ENCODE peak calls at places on chromosomes 7 and 10, in six cellular contexts. One of them, this sample, is unnamed.

GRCh38 chr10:77592510-77592909 is 45.1 kb downstream of the KCNMA1 start:
- DNase-seq in spleen: no peak
- DNase-seq in fibroblast of mammary gland: no peak
- DNase-seq in right lobe of liver: no peak
- DNase-seq in OCI-LY7: no peak
- DNase-seq in cardiac muscle cell: no peak
- DNase-seq in this sample: no peak

GRCh38 chr10:111344804-111345203 is 268.0 kb downstream of the ADRA2A start:
- DNase-seq in right lobe of liver: no peak
- DNase-seq in cardiac muscle cell: peak
- DNase-seq in OCI-LY7: peak
- DNase-seq in spleen: no peak
- DNase-seq in fibroblast of mammary gland: no peak
- DNase-seq in this sample: no peak

GRCh38 chr7:129514683-129515082 is 12.4 kb downstream of the SMKR1 start:
- DNase-seq in spleen: no peak
- DNase-seq in cardiac muscle cell: no peak
- DNase-seq in right lobe of liver: no peak
- DNase-seq in fibroblast of mammary gland: peak
- DNase-seq in OCI-LY7: no peak
- DNase-seq in this sample: no peak

GRCh38 chr10:51462076-51462779 is 237.2 kb downstream of the CSTF2T start:
- DNase-seq in cardiac muscle cell: no peak
- DNase-seq in fibroblast of mammary gland: peak
- DNase-seq in OCI-LY7: no peak
- DNase-seq in spleen: no peak
- DNase-seq in right lobe of liver: no peak
- DNase-seq in this sample: no peak

GRCh38 chr10:74177140-74177677 is 26.2 kb downstream of the ADK start:
- DNase-seq in OCI-LY7: peak
- DNase-seq in spleen: peak
- DNase-seq in fibroblast of mammary gland: peak
- DNase-seq in cardiac muscle cell: no peak
- DNase-seq in right lobe of liver: peak
- DNase-seq in this sample: peak

GRCh38 chr10:90075995-90076394 is 374.6 kb downstream of the KIF20B start:
- DNase-seq in cardiac muscle cell: no peak
- DNase-seq in right lobe of liver: no peak
- DNase-seq in OCI-LY7: no peak
- DNase-seq in fibroblast of mammary gland: no peak
- DNase-seq in spleen: no peak
- DNase-seq in this sample: no peak

GRCh38 chr10:43188702-43189101 is 50.5 kb downstream of the CSGALNACT2 start:
- DNase-seq in spleen: no peak
- DNase-seq in fibroblast of mammary gland: peak
- DNase-seq in cardiac muscle cell: no peak
- DNase-seq in OCI-LY7: no peak
- DNase-seq in right lobe of liver: no peak
- DNase-seq in this sample: no peak

GRCh38 chr10:89213191-89213808 is 6.2 kb upstream of the CH25H start:
- DNase-seq in OCI-LY7: peak
- DNase-seq in cardiac muscle cell: peak
- DNase-seq in right lobe of liver: no peak
- DNase-seq in fibroblast of mammary gland: peak
- DNase-seq in spleen: no peak
- DNase-seq in this sample: no peak

GRCh38 chr10:129193148-129193547 is 273.9 kb upstream of the MGMT start:
- DNase-seq in fibroblast of mammary gland: peak
- DNase-seq in spleen: no peak
- DNase-seq in right lobe of liver: no peak
- DNase-seq in OCI-LY7: no peak
- DNase-seq in cardiac muscle cell: no peak
- DNase-seq in this sample: no peak

GRCh38 chr10:64486149-64486548 is 964.9 kb downstream of the REEP3 start:
- DNase-seq in spleen: no peak
- DNase-seq in fibroblast of mammary gland: peak
- DNase-seq in cardiac muscle cell: no peak
- DNase-seq in OCI-LY7: no peak
- DNase-seq in right lobe of liver: no peak
- DNase-seq in this sample: no peak

GRCh38 chr10:126130291-126130710 is 233.9 kb downstream of the FANK1 start:
- DNase-seq in cardiac muscle cell: no peak
- DNase-seq in right lobe of liver: no peak
- DNase-seq in fibroblast of mammary gland: peak
- DNase-seq in spleen: no peak
- DNase-seq in OCI-LY7: no peak
- DNase-seq in this sample: no peak

GRCh38 chr7:155955367-155955635 is 143.0 kb upstream of the SHH start:
- DNase-seq in OCI-LY7: no peak
- DNase-seq in spleen: no peak
- DNase-seq in fibroblast of mammary gland: no peak
- DNase-seq in right lobe of liver: no peak
- DNase-seq in cardiac muscle cell: no peak
- DNase-seq in this sample: no peak

GRCh38 chr10:71473671-71474599 is 77.2 kb downstream of the CDH23 start:
- DNase-seq in spleen: peak
- DNase-seq in right lobe of liver: peak
- DNase-seq in fibroblast of mammary gland: no peak
- DNase-seq in cardiac muscle cell: no peak
- DNase-seq in OCI-LY7: no peak
- DNase-seq in this sample: no peak
- TF ChIP-seq CTCF in spleen: no peak
- TF ChIP-seq CTCF in right lobe of liver: no peak
- TF ChIP-seq CTCF in fibroblast of mammary gland: no peak
- TF ChIP-seq CTCF in cardiac muscle cell: no peak
- TF ChIP-seq CTCF in OCI-LY7: no peak
- TF ChIP-seq CTCF in this sample: no peak

GRCh38 chr7:50333266-50333665 is 28.8 kb downstream of the IKZF1 start:
- DNase-seq in right lobe of liver: no peak
- DNase-seq in OCI-LY7: peak
- DNase-seq in cardiac muscle cell: peak
- DNase-seq in fibroblast of mammary gland: no peak
- DNase-seq in spleen: peak
- DNase-seq in this sample: no peak

GRCh38 chr7:50335230-50335794 is 30.8 kb downstream of the IKZF1 start:
- DNase-seq in cardiac muscle cell: no peak
- DNase-seq in OCI-LY7: no peak
- DNase-seq in right lobe of liver: no peak
- DNase-seq in spleen: no peak
- DNase-seq in fibroblast of mammary gland: no peak
- DNase-seq in this sample: no peak

GRCh38 chr7:50335795-50336754 is 31.6 kb downstream of the IKZF1 start:
- DNase-seq in OCI-LY7: peak
- DNase-seq in fibroblast of mammary gland: no peak
- DNase-seq in right lobe of liver: no peak
- DNase-seq in cardiac muscle cell: no peak
- DNase-seq in spleen: peak
- DNase-seq in this sample: no peak

GRCh38 chr7:50332241-50333176 is 28.0 kb downstream of the IKZF1 start:
- DNase-seq in OCI-LY7: no peak
- DNase-seq in right lobe of liver: no peak
- DNase-seq in fibroblast of mammary gland: no peak
- DNase-seq in cardiac muscle cell: peak
- DNase-seq in spleen: no peak
- DNase-seq in this sample: no peak

GRCh38 chr7:50334341-50334994 is 30.0 kb downstream of the IKZF1 start:
- DNase-seq in spleen: no peak
- DNase-seq in fibroblast of mammary gland: no peak
- DNase-seq in right lobe of liver: no peak
- DNase-seq in OCI-LY7: no peak
- DNase-seq in cardiac muscle cell: no peak
- DNase-seq in this sample: no peak
- H3K4me3 ChIP-seq in spleen: no peak
- H3K4me3 ChIP-seq in fibroblast of mammary gland: no peak
- H3K4me3 ChIP-seq in right lobe of liver: no peak
- H3K4me3 ChIP-seq in OCI-LY7: no peak
- H3K4me3 ChIP-seq in cardiac muscle cell: no peak
- H3K4me3 ChIP-seq in this sample: no peak

DNA sequence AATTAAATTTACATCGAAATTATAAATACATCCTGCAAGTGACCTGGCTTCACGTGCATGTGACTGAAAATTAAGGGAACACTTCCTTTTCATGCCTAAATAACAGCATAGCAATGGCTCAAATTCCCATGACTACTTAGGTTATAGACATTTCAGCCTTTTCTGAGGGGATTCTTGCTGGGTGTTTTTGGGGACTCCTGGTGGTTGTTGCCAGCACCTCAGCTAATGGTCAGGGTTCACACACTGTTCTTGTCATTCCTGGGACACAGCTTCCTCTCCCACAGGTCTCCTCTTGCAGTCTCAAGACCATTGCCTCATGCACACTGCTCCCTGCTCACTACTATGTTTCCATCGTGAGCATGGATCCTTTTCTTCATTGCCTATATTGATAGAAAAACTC is 148.9 kb upstream of the GLI3 start:
- DNase-seq in OCI-LY7: no peak
- DNase-seq in right lobe of liver: no peak
- DNase-seq in cardiac muscle cell: no peak
- DNase-seq in fibroblast of mammary gland: no peak
- DNase-seq in spleen: no peak
- DNase-seq in this sample: no peak
- TF ChIP-seq CTCF in OCI-LY7: peak
- TF ChIP-seq CTCF in right lobe of liver: no peak
- TF ChIP-seq CTCF in cardiac muscle cell: peak
- TF ChIP-seq CTCF in fibroblast of mammary gland: peak
- TF ChIP-seq CTCF in spleen: no peak
- TF ChIP-seq CTCF in this sample: no peak

GRCh38 chr7:149866139-149866785 is 7.5 kb upstream of the ATP6V0E2 start:
- DNase-seq in OCI-LY7: no peak
- DNase-seq in right lobe of liver: no peak
- DNase-seq in fibroblast of mammary gland: no peak
- DNase-seq in spleen: no peak
- DNase-seq in cardiac muscle cell: no peak
- DNase-seq in this sample: no peak

GRCh38 chr7:149863500-149863899 is 10.3 kb upstream of the ATP6V0E2 start:
- DNase-seq in cardiac muscle cell: no peak
- DNase-seq in fibroblast of mammary gland: no peak
- DNase-seq in spleen: no peak
- DNase-seq in OCI-LY7: no peak
- DNase-seq in right lobe of liver: no peak
- DNase-seq in this sample: no peak

GRCh38 chr7:149864023-149864422 is 9.7 kb upstream of the ATP6V0E2 start:
- DNase-seq in cardiac muscle cell: no peak
- DNase-seq in right lobe of liver: no peak
- DNase-seq in fibroblast of mammary gland: no peak
- DNase-seq in OCI-LY7: no peak
- DNase-seq in spleen: no peak
- DNase-seq in this sample: no peak

GRCh38 chr7:149865437-149865836 is 8.3 kb upstream of the ATP6V0E2 start:
- DNase-seq in right lobe of liver: no peak
- DNase-seq in spleen: peak
- DNase-seq in cardiac muscle cell: no peak
- DNase-seq in fibroblast of mammary gland: no peak
- DNase-seq in OCI-LY7: peak
- DNase-seq in this sample: no peak

GRCh38 chr7:149864751-149865150 is 9.0 kb upstream of the ATP6V0E2 start:
- DNase-seq in right lobe of liver: no peak
- DNase-seq in spleen: no peak
- DNase-seq in fibroblast of mammary gland: no peak
- DNase-seq in OCI-LY7: no peak
- DNase-seq in cardiac muscle cell: no peak
- DNase-seq in this sample: no peak
- H3K4me3 ChIP-seq in right lobe of liver: no peak
- H3K4me3 ChIP-seq in spleen: no peak
- H3K4me3 ChIP-seq in fibroblast of mammary gland: no peak
- H3K4me3 ChIP-seq in OCI-LY7: no peak
- H3K4me3 ChIP-seq in cardiac muscle cell: no peak
- H3K4me3 ChIP-seq in this sample: no peak

GRCh38 chr10:31679931-31680330 is 248.7 kb downstream of the ARHGAP12 start:
- DNase-seq in right lobe of liver: no peak
- DNase-seq in OCI-LY7: no peak
- DNase-seq in cardiac muscle cell: no peak
- DNase-seq in spleen: no peak
- DNase-seq in fibroblast of mammary gland: peak
- DNase-seq in this sample: no peak
- TF ChIP-seq CTCF in right lobe of liver: no peak
- TF ChIP-seq CTCF in OCI-LY7: no peak
- TF ChIP-seq CTCF in cardiac muscle cell: no peak
- TF ChIP-seq CTCF in spleen: no peak
- TF ChIP-seq CTCF in fibroblast of mammary gland: no peak
- TF ChIP-seq CTCF in this sample: no peak

GRCh38 chr7:1459512-1459892 is 232 bp upstream of the MICALL2 start:
- DNase-seq in fibroblast of mammary gland: peak
- DNase-seq in spleen: peak
- DNase-seq in OCI-LY7: peak
- DNase-seq in right lobe of liver: peak
- DNase-seq in cardiac muscle cell: peak
- DNase-seq in this sample: peak
- H3K4me3 ChIP-seq in fibroblast of mammary gland: no peak
- H3K4me3 ChIP-seq in spleen: peak
- H3K4me3 ChIP-seq in OCI-LY7: peak
- H3K4me3 ChIP-seq in right lobe of liver: peak
- H3K4me3 ChIP-seq in cardiac muscle cell: peak
- H3K4me3 ChIP-seq in this sample: no peak

This sample was measured in lung.